ENCODE peak calls at places on chromosomes 1 and 21, in four cellular contexts. One of them, this sample, is unnamed.

GRCh38 chr1:150973826-150974579 is 632 bp downstream of the CERS2 start:
- DNase-seq in body of pancreas: peak
- DNase-seq in fibroblast of mammary gland: peak
- DNase-seq in left ventricle myocardium inferior: peak
- DNase-seq in this sample: peak

GRCh38 chr21:15064576-15065380 is at the start of gene NRIP1:
- DNase-seq in body of pancreas: peak
- DNase-seq in left ventricle myocardium inferior: peak
- DNase-seq in fibroblast of mammary gland: peak
- DNase-seq in this sample: peak

GRCh38 chr21:44574457-44575306 is 1.2 kb downstream of the KRTAP10-4 start:
- DNase-seq in body of pancreas: no peak
- DNase-seq in left ventricle myocardium inferior: no peak
- DNase-seq in fibroblast of mammary gland: no peak
- DNase-seq in this sample: no peak

GRCh38 chr1:183871142-183871541 is 66.2 kb downstream of the RGL1 start:
- DNase-seq in body of pancreas: no peak
- DNase-seq in fibroblast of mammary gland: peak
- DNase-seq in left ventricle myocardium inferior: no peak
- DNase-seq in this sample: no peak

GRCh38 chr1:1371741-1372711 is 3.0 kb downstream of the AURKAIP1 start:
- DNase-seq in fibroblast of mammary gland: peak
- DNase-seq in body of pancreas: peak
- DNase-seq in left ventricle myocardium inferior: peak
- DNase-seq in this sample: peak

GRCh38 chr1:109634292-109634691 is 14.7 kb downstream of the AMPD2 start:
- DNase-seq in left ventricle myocardium inferior: no peak
- DNase-seq in body of pancreas: no peak
- DNase-seq in fibroblast of mammary gland: no peak
- DNase-seq in this sample: no peak

GRCh38 chr1:8232036-8232757 is 85.7 kb upstream of the SLC45A1 start:
- DNase-seq in body of pancreas: peak
- DNase-seq in fibroblast of mammary gland: peak
- DNase-seq in left ventricle myocardium inferior: no peak
- DNase-seq in this sample: no peak

GRCh38 chr1:218942421-218942820 is 231.3 kb upstream of the LYPLAL1 start:
- DNase-seq in left ventricle myocardium inferior: peak
- DNase-seq in body of pancreas: no peak
- DNase-seq in fibroblast of mammary gland: peak
- DNase-seq in this sample: peak

GRCh38 chr1:187396929-187397796 is 568.4 kb downstream of the PLA2G4A start:
- DNase-seq in left ventricle myocardium inferior: no peak
- DNase-seq in body of pancreas: no peak
- DNase-seq in fibroblast of mammary gland: no peak
- DNase-seq in this sample: no peak

GRCh38 chr1:175797576-175797975 is 54.2 kb upstream of the TNR start:
- DNase-seq in left ventricle myocardium inferior: no peak
- DNase-seq in fibroblast of mammary gland: no peak
- DNase-seq in body of pancreas: no peak
- DNase-seq in this sample: no peak

GRCh38 chr1:203273869-203274602 is 31.3 kb upstream of the BTG2 start:
- DNase-seq in left ventricle myocardium inferior: peak
- DNase-seq in body of pancreas: peak
- DNase-seq in fibroblast of mammary gland: no peak
- DNase-seq in this sample: peak
- H3K4me3 ChIP-seq in left ventricle myocardium inferior: peak
- H3K4me3 ChIP-seq in body of pancreas: no peak
- H3K4me3 ChIP-seq in fibroblast of mammary gland: no peak
- H3K4me3 ChIP-seq in this sample: peak

GRCh38 chr1:9293241-9293511 is 482 bp downstream of the SPSB1 start:
- DNase-seq in body of pancreas: no peak
- DNase-seq in fibroblast of mammary gland: no peak
- DNase-seq in left ventricle myocardium inferior: no peak
- DNase-seq in this sample: no peak

GRCh38 chr1:9292361-9293240 is at the start of gene SPSB1:
- DNase-seq in fibroblast of mammary gland: peak
- DNase-seq in left ventricle myocardium inferior: peak
- DNase-seq in body of pancreas: peak
- DNase-seq in this sample: peak

GRCh38 chr1:9289724-9290493 is 2.8 kb upstream of the SPSB1 start:
- DNase-seq in body of pancreas: peak
- DNase-seq in left ventricle myocardium inferior: peak
- DNase-seq in fibroblast of mammary gland: peak
- DNase-seq in this sample: peak

GRCh38 chr1:9293512-9294439 is 1.1 kb downstream of the SPSB1 start:
- DNase-seq in left ventricle myocardium inferior: peak
- DNase-seq in fibroblast of mammary gland: peak
- DNase-seq in body of pancreas: no peak
- DNase-seq in this sample: no peak

GRCh38 chr1:9291914-9292360 is 757 bp upstream of the SPSB1 start:
- DNase-seq in fibroblast of mammary gland: peak
- DNase-seq in body of pancreas: peak
- DNase-seq in left ventricle myocardium inferior: peak
- DNase-seq in this sample: peak
- H3K4me3 ChIP-seq in fibroblast of mammary gland: peak
- H3K4me3 ChIP-seq in body of pancreas: peak
- H3K4me3 ChIP-seq in left ventricle myocardium inferior: peak
- H3K4me3 ChIP-seq in this sample: peak

DNA sequence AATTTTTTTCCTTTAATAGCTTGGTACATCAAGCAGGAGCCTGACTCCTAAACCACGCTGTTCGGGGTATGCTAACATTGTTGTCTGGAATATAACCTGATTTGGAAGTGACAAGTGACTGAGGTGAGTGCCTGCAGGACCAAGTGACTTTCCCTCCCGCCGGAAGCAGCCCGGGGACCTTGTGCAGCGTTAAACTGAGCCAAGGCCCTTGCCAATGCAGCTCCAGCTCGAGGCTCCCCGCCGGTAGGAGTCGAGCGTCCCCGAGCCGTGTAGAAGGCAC is 716 bp upstream of the MTARC1 start:
- DNase-seq in left ventricle myocardium inferior: peak
- DNase-seq in body of pancreas: peak
- DNase-seq in fibroblast of mammary gland: no peak
- DNase-seq in this sample: no peak
- H3K4me3 ChIP-seq in left ventricle myocardium inferior: peak
- H3K4me3 ChIP-seq in body of pancreas: no peak
- H3K4me3 ChIP-seq in fibroblast of mammary gland: no peak
- H3K4me3 ChIP-seq in this sample: peak

GRCh38 chr1:221239911-221240310 is 360.7 kb downstream of the HLX start:
- DNase-seq in body of pancreas: no peak
- DNase-seq in fibroblast of mammary gland: peak
- DNase-seq in left ventricle myocardium inferior: no peak
- DNase-seq in this sample: no peak
- H3K4me3 ChIP-seq in body of pancreas: no peak
- H3K4me3 ChIP-seq in fibroblast of mammary gland: no peak
- H3K4me3 ChIP-seq in left ventricle myocardium inferior: no peak
- H3K4me3 ChIP-seq in this sample: no peak

GRCh38 chr1:88140325-88140724 is 543.7 kb upstream of the PKN2 start:
- DNase-seq in left ventricle myocardium inferior: no peak
- DNase-seq in body of pancreas: no peak
- DNase-seq in fibroblast of mammary gland: no peak
- DNase-seq in this sample: no peak
- H3K4me3 ChIP-seq in left ventricle myocardium inferior: no peak
- H3K4me3 ChIP-seq in body of pancreas: no peak
- H3K4me3 ChIP-seq in fibroblast of mammary gland: no peak
- H3K4me3 ChIP-seq in this sample: no peak